ENCODE peak calls at places on chromosomes 6 and 20, in ten cellular contexts. One of them, this sample, is unnamed.

GRCh38 chr20:19710336-19710721 is 47.7 kb upstream of the RIN2 start:
- DNase-seq in T-helper 9 cell: no peak
- DNase-seq in globus pallidus: no peak
- DNase-seq in iris pigment epithelial cell: no peak
- DNase-seq in cardiac muscle cell: no peak
- DNase-seq in uterus: peak
- DNase-seq in stimulated activated CD4-positive, alpha-beta T cell treated with anti-CD3 and anti-CD28 coated beads, Interleukin-12 subunit alpha, Interleukin-12 subunit beta, amount 100 ng/mL, for 4 hours: no peak
- DNase-seq in right cardiac atrium: no peak
- DNase-seq in activated CD4-positive, alpha-beta T cell treated with anti-CD3 and anti-CD28 coated beads for 4 hours: no peak
- DNase-seq in naive thymus-derived CD8-positive, alpha-beta T cell: no peak
- DNase-seq in this sample: no peak

GRCh38 chr20:36852187-36852586 is 23.8 kb upstream of the TLDC2 start:
- DNase-seq in T-helper 9 cell: no peak
- DNase-seq in globus pallidus: peak
- DNase-seq in iris pigment epithelial cell: no peak
- DNase-seq in cardiac muscle cell: no peak
- DNase-seq in uterus: no peak
- DNase-seq in stimulated activated CD4-positive, alpha-beta T cell treated with anti-CD3 and anti-CD28 coated beads, Interleukin-12 subunit alpha, Interleukin-12 subunit beta, amount 100 ng/mL, for 4 hours: no peak
- DNase-seq in right cardiac atrium: peak
- DNase-seq in activated CD4-positive, alpha-beta T cell treated with anti-CD3 and anti-CD28 coated beads for 4 hours: no peak
- DNase-seq in naive thymus-derived CD8-positive, alpha-beta T cell: no peak
- DNase-seq in this sample: no peak

GRCh38 chr6:70414813-70415212 is 1.5 kb downstream of the FAM135A start:
- DNase-seq in T-helper 9 cell: no peak
- DNase-seq in globus pallidus: no peak
- DNase-seq in iris pigment epithelial cell: no peak
- DNase-seq in cardiac muscle cell: no peak
- DNase-seq in uterus: no peak
- DNase-seq in stimulated activated CD4-positive, alpha-beta T cell treated with anti-CD3 and anti-CD28 coated beads, Interleukin-12 subunit alpha, Interleukin-12 subunit beta, amount 100 ng/mL, for 4 hours: no peak
- DNase-seq in right cardiac atrium: no peak
- DNase-seq in activated CD4-positive, alpha-beta T cell treated with anti-CD3 and anti-CD28 coated beads for 4 hours: no peak
- DNase-seq in naive thymus-derived CD8-positive, alpha-beta T cell: no peak
- DNase-seq in this sample: no peak

GRCh38 chr6:168709440-168709839 is 268.5 kb downstream of the SMOC2 start:
- DNase-seq in T-helper 9 cell: no peak
- DNase-seq in globus pallidus: no peak
- DNase-seq in iris pigment epithelial cell: no peak
- DNase-seq in cardiac muscle cell: no peak
- DNase-seq in uterus: no peak
- DNase-seq in stimulated activated CD4-positive, alpha-beta T cell treated with anti-CD3 and anti-CD28 coated beads, Interleukin-12 subunit alpha, Interleukin-12 subunit beta, amount 100 ng/mL, for 4 hours: no peak
- DNase-seq in right cardiac atrium: no peak
- DNase-seq in activated CD4-positive, alpha-beta T cell treated with anti-CD3 and anti-CD28 coated beads for 4 hours: no peak
- DNase-seq in naive thymus-derived CD8-positive, alpha-beta T cell: no peak
- DNase-seq in this sample: no peak

GRCh38 chr20:1992359-1992758 is 1.5 kb downstream of the PDYN start:
- DNase-seq in T-helper 9 cell: no peak
- DNase-seq in globus pallidus: no peak
- DNase-seq in iris pigment epithelial cell: no peak
- DNase-seq in cardiac muscle cell: no peak
- DNase-seq in uterus: no peak
- DNase-seq in stimulated activated CD4-positive, alpha-beta T cell treated with anti-CD3 and anti-CD28 coated beads, Interleukin-12 subunit alpha, Interleukin-12 subunit beta, amount 100 ng/mL, for 4 hours: no peak
- DNase-seq in right cardiac atrium: no peak
- DNase-seq in activated CD4-positive, alpha-beta T cell treated with anti-CD3 and anti-CD28 coated beads for 4 hours: no peak
- DNase-seq in naive thymus-derived CD8-positive, alpha-beta T cell: no peak
- DNase-seq in this sample: no peak

GRCh38 chr6:127173541-127173940 is 55.1 kb downstream of the RSPO3 start:
- DNase-seq in T-helper 9 cell: no peak
- DNase-seq in globus pallidus: no peak
- DNase-seq in iris pigment epithelial cell: no peak
- DNase-seq in cardiac muscle cell: no peak
- DNase-seq in uterus: no peak
- DNase-seq in stimulated activated CD4-positive, alpha-beta T cell treated with anti-CD3 and anti-CD28 coated beads, Interleukin-12 subunit alpha, Interleukin-12 subunit beta, amount 100 ng/mL, for 4 hours: no peak
- DNase-seq in right cardiac atrium: no peak
- DNase-seq in activated CD4-positive, alpha-beta T cell treated with anti-CD3 and anti-CD28 coated beads for 4 hours: no peak
- DNase-seq in naive thymus-derived CD8-positive, alpha-beta T cell: no peak
- DNase-seq in this sample: no peak

GRCh38 chr6:7640607-7641577 is 50.9 kb downstream of the SNRNP48 start:
- DNase-seq in T-helper 9 cell: no peak
- DNase-seq in globus pallidus: no peak
- DNase-seq in iris pigment epithelial cell: peak
- DNase-seq in cardiac muscle cell: no peak
- DNase-seq in uterus: no peak
- DNase-seq in stimulated activated CD4-positive, alpha-beta T cell treated with anti-CD3 and anti-CD28 coated beads, Interleukin-12 subunit alpha, Interleukin-12 subunit beta, amount 100 ng/mL, for 4 hours: no peak
- DNase-seq in right cardiac atrium: no peak
- DNase-seq in activated CD4-positive, alpha-beta T cell treated with anti-CD3 and anti-CD28 coated beads for 4 hours: no peak
- DNase-seq in naive thymus-derived CD8-positive, alpha-beta T cell: no peak
- DNase-seq in this sample: no peak

GRCh38 chr6:158072083-158072721 is 90.5 kb downstream of the SYNJ2 start:
- DNase-seq in T-helper 9 cell: peak
- DNase-seq in globus pallidus: peak
- DNase-seq in iris pigment epithelial cell: peak
- DNase-seq in cardiac muscle cell: peak
- DNase-seq in uterus: peak
- DNase-seq in stimulated activated CD4-positive, alpha-beta T cell treated with anti-CD3 and anti-CD28 coated beads, Interleukin-12 subunit alpha, Interleukin-12 subunit beta, amount 100 ng/mL, for 4 hours: peak
- DNase-seq in right cardiac atrium: peak
- DNase-seq in activated CD4-positive, alpha-beta T cell treated with anti-CD3 and anti-CD28 coated beads for 4 hours: peak
- DNase-seq in naive thymus-derived CD8-positive, alpha-beta T cell: peak
- DNase-seq in this sample: peak

GRCh38 chr6:73339340-73339739 is 14.7 kb downstream of the DPPA5 start:
- DNase-seq in T-helper 9 cell: no peak
- DNase-seq in globus pallidus: no peak
- DNase-seq in iris pigment epithelial cell: no peak
- DNase-seq in cardiac muscle cell: no peak
- DNase-seq in uterus: no peak
- DNase-seq in stimulated activated CD4-positive, alpha-beta T cell treated with anti-CD3 and anti-CD28 coated beads, Interleukin-12 subunit alpha, Interleukin-12 subunit beta, amount 100 ng/mL, for 4 hours: no peak
- DNase-seq in right cardiac atrium: no peak
- DNase-seq in activated CD4-positive, alpha-beta T cell treated with anti-CD3 and anti-CD28 coated beads for 4 hours: no peak
- DNase-seq in naive thymus-derived CD8-positive, alpha-beta T cell: no peak
- DNase-seq in this sample: no peak

GRCh38 chr6:123503619-123504018 is 133.1 kb downstream of the TRDN start:
- DNase-seq in T-helper 9 cell: no peak
- DNase-seq in globus pallidus: no peak
- DNase-seq in iris pigment epithelial cell: no peak
- DNase-seq in cardiac muscle cell: no peak
- DNase-seq in uterus: no peak
- DNase-seq in stimulated activated CD4-positive, alpha-beta T cell treated with anti-CD3 and anti-CD28 coated beads, Interleukin-12 subunit alpha, Interleukin-12 subunit beta, amount 100 ng/mL, for 4 hours: no peak
- DNase-seq in right cardiac atrium: no peak
- DNase-seq in activated CD4-positive, alpha-beta T cell treated with anti-CD3 and anti-CD28 coated beads for 4 hours: no peak
- DNase-seq in naive thymus-derived CD8-positive, alpha-beta T cell: no peak
- DNase-seq in this sample: no peak

GRCh38 chr6:146905313-146905712 is 298.9 kb upstream of the STXBP5 start:
- DNase-seq in T-helper 9 cell: no peak
- DNase-seq in globus pallidus: no peak
- DNase-seq in iris pigment epithelial cell: peak
- DNase-seq in cardiac muscle cell: no peak
- DNase-seq in uterus: no peak
- DNase-seq in stimulated activated CD4-positive, alpha-beta T cell treated with anti-CD3 and anti-CD28 coated beads, Interleukin-12 subunit alpha, Interleukin-12 subunit beta, amount 100 ng/mL, for 4 hours: no peak
- DNase-seq in right cardiac atrium: no peak
- DNase-seq in activated CD4-positive, alpha-beta T cell treated with anti-CD3 and anti-CD28 coated beads for 4 hours: no peak
- DNase-seq in naive thymus-derived CD8-positive, alpha-beta T cell: no peak
- DNase-seq in this sample: no peak

GRCh38 chr6:149318581-149319286 is 1.2 kb downstream of the TAB2 start:
- DNase-seq in T-helper 9 cell: no peak
- DNase-seq in globus pallidus: peak
- DNase-seq in iris pigment epithelial cell: peak
- DNase-seq in cardiac muscle cell: peak
- DNase-seq in uterus: no peak
- DNase-seq in stimulated activated CD4-positive, alpha-beta T cell treated with anti-CD3 and anti-CD28 coated beads, Interleukin-12 subunit alpha, Interleukin-12 subunit beta, amount 100 ng/mL, for 4 hours: no peak
- DNase-seq in right cardiac atrium: no peak
- DNase-seq in activated CD4-positive, alpha-beta T cell treated with anti-CD3 and anti-CD28 coated beads for 4 hours: no peak
- DNase-seq in naive thymus-derived CD8-positive, alpha-beta T cell: peak
- DNase-seq in this sample: peak

GRCh38 chr20:47546184-47547033 is 44.7 kb downstream of the NCOA3 start:
- DNase-seq in T-helper 9 cell: no peak
- DNase-seq in globus pallidus: no peak
- DNase-seq in iris pigment epithelial cell: peak
- DNase-seq in cardiac muscle cell: no peak
- DNase-seq in uterus: no peak
- DNase-seq in stimulated activated CD4-positive, alpha-beta T cell treated with anti-CD3 and anti-CD28 coated beads, Interleukin-12 subunit alpha, Interleukin-12 subunit beta, amount 100 ng/mL, for 4 hours: no peak
- DNase-seq in right cardiac atrium: no peak
- DNase-seq in activated CD4-positive, alpha-beta T cell treated with anti-CD3 and anti-CD28 coated beads for 4 hours: no peak
- DNase-seq in naive thymus-derived CD8-positive, alpha-beta T cell: no peak
- DNase-seq in this sample: no peak

GRCh38 chr6:151647871-151648639 is 154.2 kb downstream of the CCDC170 start:
- DNase-seq in T-helper 9 cell: no peak
- DNase-seq in globus pallidus: no peak
- DNase-seq in iris pigment epithelial cell: peak
- DNase-seq in cardiac muscle cell: peak
- DNase-seq in uterus: no peak
- DNase-seq in stimulated activated CD4-positive, alpha-beta T cell treated with anti-CD3 and anti-CD28 coated beads, Interleukin-12 subunit alpha, Interleukin-12 subunit beta, amount 100 ng/mL, for 4 hours: no peak
- DNase-seq in right cardiac atrium: no peak
- DNase-seq in activated CD4-positive, alpha-beta T cell treated with anti-CD3 and anti-CD28 coated beads for 4 hours: no peak
- DNase-seq in naive thymus-derived CD8-positive, alpha-beta T cell: no peak
- DNase-seq in this sample: no peak

GRCh38 chr6:26006086-26006939 is 43.7 kb downstream of the TRIM38 start:
- DNase-seq in T-helper 9 cell: no peak
- DNase-seq in globus pallidus: no peak
- DNase-seq in iris pigment epithelial cell: no peak
- DNase-seq in cardiac muscle cell: no peak
- DNase-seq in uterus: no peak
- DNase-seq in stimulated activated CD4-positive, alpha-beta T cell treated with anti-CD3 and anti-CD28 coated beads, Interleukin-12 subunit alpha, Interleukin-12 subunit beta, amount 100 ng/mL, for 4 hours: no peak
- DNase-seq in right cardiac atrium: no peak
- DNase-seq in activated CD4-positive, alpha-beta T cell treated with anti-CD3 and anti-CD28 coated beads for 4 hours: no peak
- DNase-seq in naive thymus-derived CD8-positive, alpha-beta T cell: no peak
- DNase-seq in this sample: no peak

GRCh38 chr20:45861157-45862075 is 4.0 kb downstream of the ZSWIM3 start:
- DNase-seq in T-helper 9 cell: no peak
- DNase-seq in globus pallidus: no peak
- DNase-seq in iris pigment epithelial cell: no peak
- DNase-seq in cardiac muscle cell: no peak
- DNase-seq in uterus: no peak
- DNase-seq in stimulated activated CD4-positive, alpha-beta T cell treated with anti-CD3 and anti-CD28 coated beads, Interleukin-12 subunit alpha, Interleukin-12 subunit beta, amount 100 ng/mL, for 4 hours: no peak
- DNase-seq in right cardiac atrium: no peak
- DNase-seq in activated CD4-positive, alpha-beta T cell treated with anti-CD3 and anti-CD28 coated beads for 4 hours: no peak
- DNase-seq in naive thymus-derived CD8-positive, alpha-beta T cell: no peak
- DNase-seq in this sample: no peak

GRCh38 chr6:72864799-72865198 is 242.9 kb downstream of the KCNQ5 start:
- DNase-seq in T-helper 9 cell: no peak
- DNase-seq in globus pallidus: no peak
- DNase-seq in iris pigment epithelial cell: no peak
- DNase-seq in cardiac muscle cell: no peak
- DNase-seq in uterus: no peak
- DNase-seq in stimulated activated CD4-positive, alpha-beta T cell treated with anti-CD3 and anti-CD28 coated beads, Interleukin-12 subunit alpha, Interleukin-12 subunit beta, amount 100 ng/mL, for 4 hours: no peak
- DNase-seq in right cardiac atrium: no peak
- DNase-seq in activated CD4-positive, alpha-beta T cell treated with anti-CD3 and anti-CD28 coated beads for 4 hours: no peak
- DNase-seq in naive thymus-derived CD8-positive, alpha-beta T cell: no peak
- DNase-seq in this sample: no peak

GRCh38 chr6:42911171-42912021 is 4.5 kb upstream of the PTCRA start:
- DNase-seq in T-helper 9 cell: no peak
- DNase-seq in globus pallidus: no peak
- DNase-seq in iris pigment epithelial cell: peak
- DNase-seq in cardiac muscle cell: peak
- DNase-seq in uterus: no peak
- DNase-seq in stimulated activated CD4-positive, alpha-beta T cell treated with anti-CD3 and anti-CD28 coated beads, Interleukin-12 subunit alpha, Interleukin-12 subunit beta, amount 100 ng/mL, for 4 hours: no peak
- DNase-seq in right cardiac atrium: no peak
- DNase-seq in activated CD4-positive, alpha-beta T cell treated with anti-CD3 and anti-CD28 coated beads for 4 hours: no peak
- DNase-seq in naive thymus-derived CD8-positive, alpha-beta T cell: no peak
- DNase-seq in this sample: no peak

GRCh38 chr20:24994186-24994465 is 1.6 kb upstream of the APMAP start:
- DNase-seq in T-helper 9 cell: no peak
- DNase-seq in globus pallidus: no peak
- DNase-seq in iris pigment epithelial cell: no peak
- DNase-seq in cardiac muscle cell: no peak
- DNase-seq in uterus: no peak
- DNase-seq in stimulated activated CD4-positive, alpha-beta T cell treated with anti-CD3 and anti-CD28 coated beads, Interleukin-12 subunit alpha, Interleukin-12 subunit beta, amount 100 ng/mL, for 4 hours: no peak
- DNase-seq in right cardiac atrium: no peak
- DNase-seq in activated CD4-positive, alpha-beta T cell treated with anti-CD3 and anti-CD28 coated beads for 4 hours: no peak
- DNase-seq in naive thymus-derived CD8-positive, alpha-beta T cell: no peak
- DNase-seq in this sample: no peak